ENCODE peak calls at places on chromosomes 7 and 10, in five cellular contexts. S is sigmoid colon, T is A549, I is left ventricle myocardium inferior, H is AG09309. J is an unnamed sample.

GRCh38 chr7:142556745-142557144 is 192.5 kb upstream of the PRSS1 start:
- DNase-seq in S (no peak), T (peak), I (no peak), H (peak), J (peak)

GRCh38 chr10:121436630-121437311 is 161.5 kb downstream of the FGFR2 start:
- DNase-seq in S (no peak), T (no peak), I (no peak), H (no peak), J (no peak)

GRCh38 chr10:30384051-30384674 is 35.1 kb upstream of the MTPAP start:
- DNase-seq in S (no peak), T (no peak), I (no peak), H (no peak), J (no peak)

GRCh38 chr10:52540479-52540984 is 226.5 kb downstream of the DKK1 start:
- DNase-seq in S (no peak), T (no peak), I (no peak), H (no peak), J (no peak)

GRCh38 chr7:150325110-150325611 is 1.8 kb upstream of the ACTR3C start:
- DNase-seq in S (no peak), T (no peak), I (no peak), H (peak), J (no peak)

GRCh38 chr7:34507191-34507590 is 150.8 kb upstream of the NPSR1 start:
- DNase-seq in S (no peak), T (no peak), I (no peak), H (no peak), J (no peak)

GRCh38 chr7:151342811-151343210 is 1.2 kb downstream of the NUB1 start:
- DNase-seq in S (no peak), T (no peak), I (no peak), H (no peak), J (no peak)

GRCh38 chr7:4939971-4940720 is 18.8 kb downstream of the MMD2 start:
- DNase-seq in S (peak), T (no peak), I (no peak), H (no peak), J (no peak)

GRCh38 chr10:43042503-43043341 is 34.1 kb upstream of the RET start:
- DNase-seq in S (peak), T (no peak), I (no peak), H (no peak), J (no peak)

GRCh38 chr7:6628045-6628444 is 9.1 kb upstream of the ZNF316 start:
- DNase-seq in S (no peak), T (no peak), I (no peak), H (no peak), J (no peak)

GRCh38 chr7:126937196-126937595 is 315.5 kb downstream of the GRM8 start:
- DNase-seq in S (no peak), T (no peak), I (no peak), H (no peak), J (peak)

GRCh38 chr10:113680172-113681111 is 730 bp downstream of the CASP7 start:
- DNase-seq in S (peak), T (peak), I (peak), H (no peak), J (peak)

DNA sequence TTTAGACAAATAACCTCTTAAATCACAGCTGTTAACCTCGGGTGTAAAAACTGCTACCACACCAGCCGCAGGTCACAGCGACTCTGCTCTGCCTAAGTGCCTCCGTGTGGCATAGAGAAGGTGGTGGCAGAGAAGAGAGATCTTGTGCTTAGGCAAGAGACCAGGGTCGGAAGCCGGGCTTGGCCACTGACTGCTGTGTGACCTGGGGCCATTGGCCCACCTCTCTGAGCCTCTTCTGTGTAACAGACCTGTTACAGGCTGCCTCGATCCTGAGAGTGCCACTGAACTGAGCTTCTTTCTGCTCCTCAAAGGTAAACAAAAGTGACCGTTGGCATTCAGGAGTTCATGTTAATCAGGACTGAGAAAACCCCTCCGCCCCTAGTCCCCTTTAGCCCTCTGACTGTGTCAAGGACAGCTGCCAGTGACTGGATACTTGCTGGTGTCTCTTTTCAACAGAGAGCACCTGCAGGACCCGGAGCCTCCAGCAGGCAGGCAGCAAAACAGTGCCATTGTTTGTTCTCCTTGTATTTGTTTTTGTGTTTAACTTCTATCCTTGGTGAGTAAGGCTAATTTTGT is 36.5 kb downstream of the ZMIZ1 start:
- DNase-seq in S (no peak), T (no peak), I (no peak), H (no peak), J (no peak)
- TF ChIP-seq CTCF in S (no peak), T (no peak), I (peak), H (no peak), J (no peak)

DNA sequence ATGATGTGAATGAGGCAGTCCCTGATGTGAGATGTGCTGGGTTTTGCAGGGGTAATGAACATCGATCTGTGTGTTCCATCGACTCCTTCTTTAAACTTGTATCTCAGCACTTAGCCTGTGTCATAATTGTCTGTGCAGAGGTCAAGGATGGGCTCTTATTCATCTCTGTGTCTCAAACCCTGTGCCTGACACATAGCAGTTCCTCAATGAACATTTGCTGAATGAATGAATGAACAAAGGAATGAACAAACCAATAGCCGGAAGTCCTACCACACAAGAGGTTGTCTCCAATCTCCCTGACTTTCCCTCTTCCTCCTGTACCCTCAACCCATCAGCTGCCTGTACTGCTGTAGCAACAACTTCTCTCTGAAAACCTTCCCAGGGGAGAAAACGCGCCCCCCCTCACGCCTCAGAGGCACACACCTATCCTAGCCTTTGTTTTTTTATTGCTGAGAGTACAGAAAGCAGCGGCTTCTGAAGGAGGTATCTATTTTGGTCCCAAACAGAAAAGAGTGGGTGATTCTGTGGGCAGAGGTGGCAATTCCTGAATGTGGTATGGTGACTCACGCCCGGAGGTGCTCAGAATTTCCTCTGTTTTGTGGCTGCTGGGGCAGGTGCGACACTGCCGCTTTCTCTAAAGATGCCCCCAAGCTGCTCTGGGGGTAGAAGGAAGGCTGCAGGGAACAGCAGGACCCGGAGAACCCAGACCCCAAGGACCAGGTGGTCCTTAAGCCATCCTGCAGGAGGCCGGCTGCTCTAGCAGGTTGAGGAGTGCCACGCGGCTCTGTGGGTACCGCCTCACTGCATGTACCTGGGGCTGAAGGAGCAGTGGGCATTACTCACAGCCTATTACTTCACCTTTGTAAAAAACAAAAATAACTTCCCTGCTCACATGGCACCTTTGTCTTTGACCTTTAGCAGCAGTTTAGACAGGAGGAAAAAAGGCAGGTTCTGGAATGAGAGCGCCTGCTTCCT is 9.6 kb downstream of the IL2RA start:
- DNase-seq in S (peak), T (no peak), I (no peak), H (no peak), J (no peak)
- H3K4me3 ChIP-seq in S (no peak), T (no peak), I (no peak), H (no peak), J (no peak)

DNA sequence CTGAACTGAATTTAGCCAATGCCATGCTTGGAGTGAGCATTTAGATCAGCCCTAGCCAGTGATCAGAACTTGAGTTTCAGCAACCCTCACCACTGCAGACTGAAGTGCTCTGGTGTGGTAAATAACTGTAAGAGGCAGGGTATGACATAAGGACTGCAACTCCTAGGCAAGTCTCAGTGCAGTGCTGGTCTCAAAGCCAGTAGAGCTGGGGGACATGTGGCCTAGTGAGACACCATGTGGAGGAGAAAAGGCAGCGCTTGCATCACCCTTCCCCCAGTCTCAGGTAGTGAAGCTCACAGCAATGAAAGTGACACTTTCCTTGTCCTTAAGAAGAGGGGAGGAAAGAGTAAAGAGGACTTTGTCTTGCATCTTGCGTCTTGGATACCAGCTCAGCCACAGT is 386.8 kb upstream of the POT1 start:
- DNase-seq in S (no peak), T (no peak), I (no peak), H (no peak), J (peak)
- TF ChIP-seq CTCF in S (no peak), T (no peak), I (no peak), H (no peak), J (peak)

GRCh38 chr10:86410542-86411124 is 44.0 kb upstream of the GRID1 start:
- DNase-seq in S (no peak), T (no peak), I (no peak), H (peak), J (peak)
- H3K4me3 ChIP-seq in S (no peak), T (no peak), I (no peak), H (no peak), J (no peak)

DNA sequence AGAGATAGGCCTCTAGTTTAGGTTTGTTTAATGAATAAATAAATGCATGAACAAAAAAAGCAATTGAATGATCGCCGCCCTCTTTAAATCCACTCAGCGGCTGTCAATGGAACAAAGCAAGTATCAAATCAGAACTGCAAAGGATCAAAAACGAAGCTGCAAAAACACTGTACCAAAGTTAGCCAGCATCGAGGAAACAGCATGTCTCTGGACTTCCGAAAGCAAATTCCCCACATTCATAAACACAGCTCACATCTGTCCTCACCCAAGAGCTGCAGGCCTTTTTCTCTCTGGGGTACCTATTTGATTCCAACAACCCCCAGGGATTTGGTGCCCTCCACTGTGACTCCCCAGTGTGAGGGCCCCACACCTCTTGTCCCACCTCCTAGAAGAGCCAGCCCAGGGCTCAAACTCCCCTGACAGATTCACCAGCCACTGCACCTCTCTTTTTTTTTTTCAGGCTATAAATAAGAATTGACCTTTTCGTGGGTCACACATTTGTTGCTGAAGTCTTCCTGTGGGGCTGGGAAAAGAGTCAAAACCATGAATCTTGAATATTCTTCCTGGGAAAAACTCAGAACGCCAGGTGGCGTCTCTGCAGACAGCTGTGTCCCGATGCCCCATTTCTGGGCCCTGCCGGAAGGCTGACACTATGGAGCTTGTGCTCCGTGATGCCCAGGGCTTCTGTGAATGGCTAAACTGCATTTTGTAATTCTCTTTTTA is 51.8 kb downstream of the HSPA12A start:
- DNase-seq in S (peak), T (no peak), I (no peak), H (no peak), J (no peak)
- TF ChIP-seq CTCF in S (no peak), T (no peak), I (peak), H (no peak), J (peak)

J was measured in epithelial cell of proximal tubule.